ENCODE peak calls at places on chromosomes 6 and 20, in eight cellular contexts. D is lung, C is heart right ventricle, L is Calu3, J is gastrocnemius medialis, H is GM10248, A is keratinocyte, R is mesothelial cell of epicardium. Z is an unnamed sample.

GRCh38 chr20:46995561-46996142 is 101.0 kb downstream of the EYA2 start:
- DNase-seq in D (no peak), C (no peak), L (no peak), J (no peak), H (no peak), A (no peak), R (no peak), Z (no peak)

GRCh38 chr20:19964289-19965263 is 52.6 kb upstream of the NAA20 start:
- DNase-seq in D (peak; percentile 46), C (no peak), L (no peak), J (peak; percentile 80), H (no peak), A (no peak), R (no peak), Z (no peak)

GRCh38 chr6:132003516-132004178 is 52.5 kb upstream of the CCN2 start:
- DNase-seq in D (no peak), C (no peak), L (no peak), J (no peak), H (no peak), A (peak; percentile 40), R (no peak), Z (no peak)

GRCh38 chr20:13428684-13429083 is 207.6 kb downstream of the ISM1 start:
- DNase-seq in D (no peak), C (no peak), L (no peak), J (no peak), H (no peak), A (no peak), R (no peak), Z (no peak)

GRCh38 chr6:20816126-20816525 is 281.9 kb downstream of the CDKAL1 start:
- DNase-seq in D (no peak), C (no peak), L (no peak), J (no peak), H (no peak), A (no peak), R (no peak), Z (no peak)

GRCh38 chr20:37936451-37936850 is 33.5 kb downstream of the VSTM2L start:
- DNase-seq in D (no peak), C (no peak), L (no peak), J (peak; percentile 1), H (no peak), A (no peak), R (no peak), Z (no peak)

GRCh38 chr20:54134445-54135220 is 39.2 kb downstream of the CYP24A1 start:
- DNase-seq in D (no peak), C (no peak), L (peak; percentile 79), J (no peak), H (no peak), A (peak; percentile 93), R (no peak), Z (no peak)

GRCh38 chr6:111722220-111722731 is 116.6 kb upstream of the TRAF3IP2 start:
- DNase-seq in D (no peak), C (no peak), L (no peak), J (no peak), H (no peak), A (no peak), R (no peak), Z (no peak)

GRCh38 chr20:19510626-19511025 is 247.4 kb upstream of the RIN2 start:
- DNase-seq in D (no peak), C (no peak), L (no peak), J (no peak), H (no peak), A (no peak), R (no peak), Z (no peak)

GRCh38 chr6:43758617-43759050 is 11.4 kb upstream of the VEGFA start:
- DNase-seq in D (no peak), C (no peak), L (peak; percentile 56), J (no peak), H (peak; percentile 68), A (no peak), R (no peak), Z (peak; percentile 73)

GRCh38 chr20:53148764-53149163 is 176.6 kb downstream of the TSHZ2 start:
- DNase-seq in D (no peak), C (no peak), L (no peak), J (no peak), H (no peak), A (no peak), R (no peak), Z (no peak)

GRCh38 chr6:50187212-50188055 is 137.7 kb upstream of the DEFB112 start:
- DNase-seq in D (no peak), C (no peak), L (no peak), J (no peak), H (no peak), A (no peak), R (no peak), Z (no peak)

GRCh38 chr6:109747216-109747615 is 56.1 kb downstream of the FIG4 start:
- DNase-seq in D (no peak), C (no peak), L (no peak), J (no peak), H (no peak), A (no peak), R (no peak), Z (no peak)

GRCh38 chr6:35776364-35777215 is at the start of gene CLPSL2:
- DNase-seq in D (no peak), C (no peak), L (peak; percentile 52), J (no peak), H (peak; percentile 45), A (no peak), R (no peak), Z (peak; percentile 55)

GRCh38 chr6:119347466-119348307 is 1.9 kb downstream of the MAN1A1 start:
- DNase-seq in D (peak; percentile 60), C (peak; percentile 19), L (peak; percentile 36), J (peak; percentile 24), H (peak; percentile 48), A (no peak), R (no peak), Z (peak; percentile 37)

GRCh38 chr20:15582146-15582776 is 991.0 kb downstream of the KIF16B start:
- DNase-seq in D (no peak), C (no peak), L (no peak), J (no peak), H (no peak), A (no peak), R (no peak), Z (no peak)

GRCh38 chr6:106380407-106380806 is 19.9 kb downstream of the CRYBG1 start:
- DNase-seq in D (no peak), C (no peak), L (no peak), J (no peak), H (no peak), A (no peak), R (no peak), Z (no peak)

GRCh38 chr20:58829531-58829941 is 21.2 kb downstream of the GNAS-AS1 start:
- DNase-seq in D (peak; percentile 60), C (peak; percentile 42), L (no peak), J (peak; percentile 75), H (no peak), A (no peak), R (no peak), Z (no peak)

GRCh38 chr6:159066479-159066878 is 21.7 kb upstream of the TAGAP start:
- DNase-seq in D (no peak), C (no peak), L (no peak), J (no peak), H (no peak), A (no peak), R (no peak), Z (no peak)

GRCh38 chr20:63657260-63657936 is 714 bp upstream of the RTEL1 start:
- DNase-seq in D (no peak), C (no peak), L (no peak), J (no peak), H (no peak), A (no peak), R (no peak), Z (no peak)

GRCh38 chr6:93684339-93684738 is 265.0 kb upstream of the EPHA7 start:
- DNase-seq in D (no peak), C (no peak), L (peak; percentile 50), J (no peak), H (no peak), A (no peak), R (no peak), Z (no peak)

DNA sequence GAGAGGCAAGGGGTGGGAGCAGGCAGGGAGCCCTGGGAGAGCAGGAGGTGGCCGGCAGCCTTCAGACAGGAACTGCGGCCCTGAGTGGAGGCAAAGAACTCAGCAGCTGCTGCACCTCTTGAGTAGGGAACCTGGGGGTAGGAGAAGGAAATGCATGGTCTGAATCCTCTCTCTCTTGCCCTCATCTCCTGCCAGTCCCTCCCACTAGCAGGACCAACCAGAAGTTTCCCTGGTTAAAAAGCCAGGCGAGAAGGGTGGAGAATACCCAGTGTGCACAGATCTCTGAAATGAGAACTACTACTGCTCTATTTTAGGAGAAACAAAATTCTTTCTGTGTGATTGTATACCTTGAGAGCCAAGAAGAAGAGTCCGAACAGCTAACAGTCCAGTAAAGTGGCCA is 25.4 kb downstream of the WRNIP1 start:
- DNase-seq in D (no peak), C (no peak), L (peak; percentile 21), J (no peak), H (no peak), A (no peak), R (no peak), Z (no peak)
- TF ChIP-seq CTCF in D (no peak), C (no peak), L (no peak), J (no peak), H (no peak), A (no peak), R (no peak), Z (no peak)

DNA sequence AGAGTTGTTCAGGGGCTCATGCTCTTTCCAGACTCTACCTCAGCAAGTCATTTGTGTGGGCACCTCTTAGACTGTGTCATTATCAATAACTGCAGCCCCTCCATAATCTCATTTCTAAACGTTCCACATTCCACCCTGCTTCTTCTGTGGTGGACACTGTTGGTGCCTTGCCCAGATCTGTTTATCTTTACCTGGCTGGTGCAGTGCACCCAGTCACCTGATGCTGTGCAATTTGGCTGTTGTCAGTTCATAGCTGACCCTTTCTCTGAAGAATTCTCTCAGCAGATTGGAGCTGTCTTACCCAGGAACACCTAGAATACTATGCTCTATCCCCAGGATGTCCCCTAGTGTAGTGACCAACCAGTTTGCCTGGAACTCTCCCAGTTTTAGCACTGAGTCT is 80.0 kb downstream of the ATRN start:
- DNase-seq in D (no peak), C (no peak), L (no peak), J (no peak), H (no peak), A (no peak), R (no peak), Z (no peak)
- TF ChIP-seq CTCF in D (no peak), C (no peak), L (no peak), J (no peak), H (no peak), A (no peak), R (no peak), Z (no peak)

GRCh38 chr6:157905590-157906337 is 75.9 kb upstream of the SYNJ2 start:
- DNase-seq in D (no peak), C (no peak), L (no peak), J (no peak), H (no peak), A (no peak), R (no peak), Z (no peak)
- TF ChIP-seq CTCF in D (no peak), C (no peak), L (no peak), J (no peak), H (no peak), A (no peak), R (no peak), Z (no peak)

DNA sequence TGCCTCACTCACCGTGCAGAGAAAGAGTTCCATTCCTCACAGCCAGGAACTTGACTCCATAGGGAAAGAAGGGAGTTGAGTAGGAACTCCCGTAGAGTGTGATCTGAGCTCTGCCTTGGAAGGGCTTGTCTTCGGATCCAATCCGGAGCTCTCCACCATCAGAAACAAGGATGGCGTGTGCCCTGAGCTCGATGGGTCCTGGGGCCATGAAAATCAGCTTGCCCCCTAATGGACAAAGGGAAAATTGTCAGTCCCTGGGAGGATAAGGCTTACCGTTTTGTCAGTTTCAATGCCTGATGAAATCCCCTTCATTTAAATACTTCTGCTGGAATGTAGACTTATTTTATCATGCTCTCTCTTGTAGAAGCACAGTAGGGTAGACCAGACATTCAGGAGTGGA is 153.3 kb downstream of the PKHD1 start:
- DNase-seq in D (no peak), C (no peak), L (peak; percentile 2), J (no peak), H (peak; percentile 25), A (no peak), R (no peak), Z (peak; percentile 28)
- TF ChIP-seq CTCF in D (no peak), C (no peak), L (no peak), J (no peak), H (peak; percentile 26), A (peak; percentile 45), R (peak; percentile 31), Z (peak; percentile 40)